ENCODE peak calls at places on chromosomes 3 and 15, in seven cellular contexts. C is epithelial cell of esophagus; T is nephron progenitor cell; Z is stimulated activated CD4-positive, alpha-beta T cell treated with anti-CD3 and anti-CD28 coated beads, Interleukin-1b, Interleukin-23, amount 100 ng/mL, for 24 hours; M is activated CD8-positive, alpha-beta memory T cell treated with anti-CD3 and anti-CD28 coated beads for 1 hour; W is NB4; J is stimulated activated CD8-positive, alpha-beta memory T cell treated with anti-CD3 and anti-CD28 coated beads, Interleukin-4, amount 100 ng/mL, for 4 hours. H is an unnamed sample.
A peak's percentile ranks its signal among the peaks of the same experiment; 100 is the strongest.

GRCh38 chr15:68682330-68682729 is 103.5 kb downstream of the CORO2B start:
- DNase-seq in T (no peak), M (no peak), W (no peak), Z (no peak), C (no peak), J (no peak), H (no peak)

GRCh38 chr3:53194218-53195065 is 33.4 kb downstream of the PRKCD start:
- DNase-seq in W (no peak), Z (no peak), T (peak; percentile 65), M (no peak), C (no peak), J (no peak), H (peak; percentile 6)

GRCh38 chr15:47397587-47397986 is 319.7 kb upstream of the SEMA6D start:
- DNase-seq in C (no peak), M (no peak), J (no peak), Z (no peak), W (no peak), T (no peak), H (no peak)

GRCh38 chr3:19970289-19970688 is 23.4 kb downstream of the RAB5A start:
- DNase-seq in J (no peak), W (no peak), Z (no peak), M (no peak), C (no peak), T (no peak), H (no peak)

GRCh38 chr3:99842826-99843589 is 25.3 kb downstream of the CMSS1 start:
- DNase-seq in T (no peak), M (no peak), W (peak; percentile 50), J (no peak), Z (no peak), C (peak; percentile 60), H (peak; percentile 52)

GRCh38 chr3:156915372-156915771 is 89.2 kb downstream of the LEKR1 start:
- DNase-seq in Z (no peak), M (no peak), C (no peak), J (no peak), W (no peak), T (no peak), H (no peak)

GRCh38 chr15:52019394-52020252 is 604 bp downstream of the MAPK6 start:
- DNase-seq in M (no peak), T (peak; percentile 72), C (peak; percentile 92), W (peak; percentile 80), Z (peak; percentile 33), J (peak; percentile 14), H (peak; percentile 83)

GRCh38 chr3:124272611-124273151 is 280.8 kb upstream of the ROPN1 start:
- DNase-seq in M (no peak), T (no peak), J (no peak), Z (no peak), W (no peak), C (no peak), H (no peak)

GRCh38 chr3:19866751-19867347 is 67.2 kb downstream of the EFHB start:
- DNase-seq in Z (peak; percentile 7), W (peak; percentile 64), T (peak; percentile 58), C (peak; percentile 62), M (no peak), J (peak; percentile 3), H (peak; percentile 75)

GRCh38 chr3:63141-63845 is 133.3 kb upstream of the CHL1 start:
- DNase-seq in T (no peak), M (no peak), W (no peak), J (no peak), Z (no peak), C (peak; percentile 38), H (peak; percentile 60)